ENCODE peak calls at places on chromosomes 12 and 14, in eight cellular contexts. U is left ventricle myocardium inferior, O is MM.1S, S is WTC11, K is tibial nerve, D is astrocyte, Z is mammary epithelial cell, V is epithelial cell of proximal tubule. F is an unnamed sample.

GRCh38 chr12:56880416-56881035 is 53.7 kb downstream of the SDR9C7 start:
- DNase-seq in U (no peak), O (no peak), S (no peak), K (no peak), D (no peak), Z (no peak), V (no peak), F (no peak)

GRCh38 chr14:24775919-24776318 is 141.9 kb upstream of the GZMB start:
- DNase-seq in U (no peak), O (no peak), S (no peak), K (no peak), D (no peak), Z (no peak), V (no peak), F (no peak)

GRCh38 chr12:49332891-49333371 is 4.1 kb downstream of the C1QL4 start:
- DNase-seq in U (no peak), O (no peak), S (no peak), K (no peak), D (no peak), Z (no peak), V (no peak), F (no peak)

GRCh38 chr12:104411826-104412626 is 44.7 kb upstream of the CHST11 start:
- DNase-seq in U (no peak), O (no peak), S (no peak), K (no peak), D (peak), Z (no peak), V (no peak), F (no peak)

GRCh38 chr14:32224731-32225377 is 21.8 kb upstream of the RNU6-8 start:
- DNase-seq in U (no peak), O (no peak), S (peak), K (no peak), D (peak), Z (peak), V (no peak), F (peak)

GRCh38 chr12:80271770-80272169 is 172.3 kb upstream of the PTPRQ start:
- DNase-seq in U (no peak), O (no peak), S (no peak), K (no peak), D (no peak), Z (no peak), V (no peak), F (no peak)

GRCh38 chr14:93219103-93219726 is 12.2 kb downstream of the UBR7 start:
- DNase-seq in U (no peak), O (peak), S (peak), K (no peak), D (peak), Z (peak), V (peak), F (peak)

GRCh38 chr14:49566714-49567113 is 19.5 kb downstream of the RPS29 start:
- DNase-seq in U (no peak), O (no peak), S (no peak), K (no peak), D (no peak), Z (no peak), V (no peak), F (no peak)

GRCh38 chr14:70897475-70897874 is 9.8 kb upstream of the PCNX1 start:
- DNase-seq in U (no peak), O (no peak), S (no peak), K (no peak), D (peak), Z (no peak), V (no peak), F (no peak)

GRCh38 chr14:75310295-75311059 is 31.8 kb downstream of the FOS start:
- DNase-seq in U (peak), O (no peak), S (peak), K (peak), D (peak), Z (peak), V (no peak), F (peak)

GRCh38 chr14:81018714-81019512 is 63.5 kb downstream of the TSHR start:
- DNase-seq in U (no peak), O (no peak), S (no peak), K (no peak), D (no peak), Z (no peak), V (no peak), F (no peak)

GRCh38 chr12:88310069-88310468 is 168.0 kb downstream of the TMTC3 start:
- DNase-seq in U (no peak), O (no peak), S (no peak), K (no peak), D (peak), Z (peak), V (no peak), F (peak)

GRCh38 chr12:32603858-32604257 is 75.2 kb upstream of the DNM1L start:
- DNase-seq in U (no peak), O (no peak), S (no peak), K (no peak), D (peak), Z (peak), V (no peak), F (peak)

GRCh38 chr12:123972448-123973401 is at the start of the genes CCDC92 and ZNF664:
- DNase-seq in U (peak), O (peak), S (peak), K (peak), D (peak), Z (peak), V (no peak), F (peak)

GRCh38 chr12:50005150-50005549 is 20.1 kb downstream of the RACGAP1 start:
- DNase-seq in U (no peak), O (no peak), S (no peak), K (no peak), D (no peak), Z (no peak), V (no peak), F (no peak)

GRCh38 chr12:7129647-7130536 is at the start of gene CLSTN3:
- DNase-seq in U (peak), O (peak), S (peak), K (peak), D (peak), Z (peak), V (no peak), F (peak)

GRCh38 chr14:105299654-105300541 is 903 bp downstream of the BRF1 start:
- DNase-seq in U (no peak), O (no peak), S (no peak), K (no peak), D (no peak), Z (no peak), V (no peak), F (no peak)

GRCh38 chr12:100576311-100577036 is 3.0 kb downstream of the GAS2L3 start:
- DNase-seq in U (no peak), O (no peak), S (no peak), K (no peak), D (peak), Z (peak), V (no peak), F (peak)

GRCh38 chr12:89756638-89757321 is 48.1 kb upstream of the ATP2B1 start:
- DNase-seq in U (no peak), O (peak), S (no peak), K (no peak), D (peak), Z (peak), V (peak), F (peak)

GRCh38 chr12:14714437-14714836 is 18.0 kb upstream of the GUCY2C start:
- DNase-seq in U (no peak), O (no peak), S (peak), K (no peak), D (no peak), Z (no peak), V (no peak), F (no peak)

GRCh38 chr14:54299393-54300363 is 97.1 kb upstream of the CDKN3 start:
- DNase-seq in U (peak), O (no peak), S (no peak), K (no peak), D (peak), Z (no peak), V (no peak), F (no peak)

GRCh38 chr14:95314609-95315008 is 5.1 kb downstream of the CLMN start:
- DNase-seq in U (no peak), O (no peak), S (no peak), K (no peak), D (no peak), Z (peak), V (peak), F (peak)

GRCh38 chr14:35821546-35822411 is 4.4 kb upstream of the BRMS1L start:
- DNase-seq in U (no peak), O (peak), S (no peak), K (no peak), D (peak), Z (peak), V (no peak), F (peak)

GRCh38 chr14:77825895-77826519 is 26.1 kb downstream of the ADCK1 start:
- DNase-seq in U (peak), O (no peak), S (no peak), K (no peak), D (no peak), Z (no peak), V (no peak), F (no peak)

DNA sequence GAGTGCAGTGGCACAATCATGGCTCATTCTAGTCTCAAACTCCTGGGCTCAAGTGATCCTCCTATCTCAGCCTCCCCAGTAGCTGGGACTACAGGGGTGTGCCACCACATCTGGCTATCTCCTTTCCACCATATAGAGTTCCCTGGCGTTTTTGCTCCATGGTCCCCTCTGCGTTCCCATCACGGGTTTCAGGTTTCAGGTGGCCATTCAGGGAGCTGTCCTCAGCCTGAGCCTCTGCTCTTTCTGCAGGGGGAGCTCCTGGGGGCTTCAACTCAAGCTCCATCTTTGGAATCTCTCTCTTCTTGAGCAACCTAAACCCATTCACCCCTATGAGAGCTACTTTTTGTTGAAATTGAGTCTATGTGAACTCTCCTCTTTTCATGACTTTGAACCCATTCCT is 11.6 kb downstream of the SMIM41 start:
- DNase-seq in U (no peak), O (no peak), S (no peak), K (no peak), D (no peak), Z (no peak), V (no peak), F (no peak)
- TF ChIP-seq CTCF in U (no peak), O (no peak), S (no peak), K (no peak), D (no peak), Z (no peak), V (no peak), F (no peak)

DNA sequence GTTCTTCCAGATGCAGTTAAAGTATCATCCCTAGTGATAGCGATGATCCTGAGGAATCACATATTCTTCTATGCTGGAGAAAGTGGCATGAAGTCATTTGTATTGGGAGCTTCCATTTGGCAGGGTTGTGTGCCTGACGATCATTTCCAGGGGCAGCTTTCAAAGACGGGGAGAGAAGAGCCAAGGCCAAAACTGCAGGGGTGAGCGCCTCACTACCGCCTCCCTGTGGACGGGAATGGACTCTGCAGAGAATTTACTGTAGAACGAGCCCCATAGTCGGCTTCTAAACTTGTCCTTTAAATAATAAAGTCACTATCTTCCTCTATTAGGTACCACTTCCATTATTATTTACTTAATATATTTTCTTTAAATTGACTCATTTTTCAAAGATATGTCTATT is 555.9 kb upstream of the TMEM132C start:
- DNase-seq in U (no peak), O (no peak), S (peak), K (no peak), D (no peak), Z (no peak), V (no peak), F (no peak)
- TF ChIP-seq CTCF in U (no peak), O (peak), S (peak), K (no peak), D (peak), Z (no peak), V (no peak), F (peak)

GRCh38 chr12:41635731-41636130 is 447.6 kb downstream of the PDZRN4 start:
- DNase-seq in U (no peak), O (no peak), S (no peak), K (no peak), D (no peak), Z (no peak), V (no peak), F (no peak)

GRCh38 chr12:41634096-41634495 is 446.0 kb downstream of the PDZRN4 start:
- DNase-seq in U (no peak), O (no peak), S (no peak), K (no peak), D (no peak), Z (no peak), V (no peak), F (no peak)

GRCh38 chr12:41636658-41637057 is 448.5 kb downstream of the PDZRN4 start:
- DNase-seq in U (no peak), O (no peak), S (no peak), K (no peak), D (peak), Z (no peak), V (no peak), F (no peak)
- TF ChIP-seq CTCF in U (no peak), O (no peak), S (no peak), K (no peak), D (no peak), Z (no peak), V (no peak), F (no peak)

GRCh38 chr12:121795029-121795977 is 1.8 kb upstream of the RHOF start:
- DNase-seq in U (peak), O (peak), S (peak), K (peak), D (no peak), Z (peak), V (no peak), F (peak)

GRCh38 chr12:121793836-121794531 is 496 bp upstream of the RHOF start:
- DNase-seq in U (peak), O (peak), S (peak), K (peak), D (peak), Z (peak), V (no peak), F (peak)

GRCh38 chr12:121793501-121793835 is at the start of gene RHOF:
- DNase-seq in U (peak), O (peak), S (peak), K (no peak), D (no peak), Z (no peak), V (no peak), F (peak)

GRCh38 chr12:121792607-121793500 is 634 bp downstream of the RHOF start:
- DNase-seq in U (peak), O (no peak), S (no peak), K (no peak), D (no peak), Z (no peak), V (no peak), F (peak)

GRCh38 chr12:121794532-121795028 is 1.1 kb upstream of the RHOF start:
- DNase-seq in U (no peak), O (no peak), S (no peak), K (no peak), D (no peak), Z (no peak), V (no peak), F (no peak)
- TF ChIP-seq CTCF in U (no peak), O (no peak), S (no peak), K (no peak), D (no peak), Z (no peak), V (no peak), F (no peak)

GRCh38 chr12:2652401-2653081 is 142.2 kb upstream of the FKBP4 start:
- DNase-seq in U (no peak), O (no peak), S (peak), K (no peak), D (no peak), Z (no peak), V (no peak), F (no peak)
- TF ChIP-seq CTCF in U (no peak), O (no peak), S (no peak), K (no peak), D (no peak), Z (no peak), V (no peak), F (no peak)

GRCh38 chr12:8590842-8591545 is 21.7 kb downstream of the AICDA start:
- DNase-seq in U (no peak), O (no peak), S (no peak), K (no peak), D (no peak), Z (peak), V (no peak), F (peak)
- TF ChIP-seq CTCF in U (no peak), O (no peak), S (no peak), K (no peak), D (no peak), Z (peak), V (peak), F (no peak)

GRCh38 chr12:97016163-97016562 is 109.1 kb downstream of the NEDD1 start:
- DNase-seq in U (no peak), O (no peak), S (no peak), K (no peak), D (no peak), Z (no peak), V (no peak), F (no peak)

GRCh38 chr12:97022831-97023230 is 115.8 kb downstream of the NEDD1 start:
- DNase-seq in U (no peak), O (no peak), S (no peak), K (no peak), D (no peak), Z (no peak), V (no peak), F (no peak)

GRCh38 chr12:97017213-97017612 is 110.2 kb downstream of the NEDD1 start:
- DNase-seq in U (no peak), O (no peak), S (no peak), K (no peak), D (no peak), Z (no peak), V (no peak), F (no peak)
- TF ChIP-seq CTCF in U (no peak), O (no peak), S (no peak), K (no peak), D (no peak), Z (no peak), V (no peak), F (no peak)

GRCh38 chr12:54195080-54195479 is 6.3 kb upstream of the SMUG1 start:
- DNase-seq in U (no peak), O (no peak), S (no peak), K (no peak), D (no peak), Z (no peak), V (no peak), F (no peak)

GRCh38 chr12:54195736-54196347 is 7.1 kb upstream of the SMUG1 start:
- DNase-seq in U (no peak), O (no peak), S (no peak), K (no peak), D (peak), Z (no peak), V (no peak), F (peak)

GRCh38 chr12:54191126-54191525 is 2.3 kb upstream of the SMUG1 start:
- DNase-seq in U (no peak), O (no peak), S (no peak), K (no peak), D (no peak), Z (peak), V (no peak), F (no peak)

GRCh38 chr12:54191550-54192022 is 2.8 kb upstream of the SMUG1 start:
- DNase-seq in U (peak), O (peak), S (peak), K (peak), D (peak), Z (peak), V (no peak), F (peak)

GRCh38 chr12:54193437-54193836 is 4.7 kb upstream of the SMUG1 start:
- DNase-seq in U (no peak), O (no peak), S (no peak), K (no peak), D (no peak), Z (no peak), V (no peak), F (no peak)
- TF ChIP-seq CTCF in U (no peak), O (no peak), S (no peak), K (no peak), D (no peak), Z (no peak), V (no peak), F (no peak)

DNA sequence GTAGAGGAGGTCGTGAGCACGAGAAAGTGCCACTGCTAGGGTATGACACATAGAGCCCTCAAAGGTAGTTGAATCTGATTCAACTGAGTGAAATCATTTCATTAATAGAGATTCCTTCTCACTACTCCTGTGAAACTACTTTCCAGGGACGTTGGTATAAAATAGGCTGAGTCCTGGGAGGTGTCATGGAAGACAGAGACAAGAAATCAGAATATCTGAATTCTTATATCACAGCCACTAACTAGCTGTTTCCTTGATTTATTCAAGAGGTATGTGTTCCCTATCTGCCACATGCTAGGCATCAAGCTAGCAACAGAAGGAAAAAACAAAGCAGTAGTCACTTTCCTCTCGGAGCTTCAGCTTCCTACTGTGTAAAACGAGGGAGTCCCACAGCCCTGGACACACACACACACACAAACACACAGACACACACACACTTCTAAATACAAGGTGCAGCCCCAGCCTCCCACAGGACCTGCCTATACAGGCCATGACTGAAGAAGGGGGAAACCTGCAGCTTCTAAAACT is 89.2 kb downstream of the DPF3 start:
- DNase-seq in U (no peak), O (no peak), S (no peak), K (no peak), D (no peak), Z (no peak), V (no peak), F (no peak)
- TF ChIP-seq CTCF in U (no peak), O (no peak), S (no peak), K (no peak), D (no peak), Z (no peak), V (no peak), F (no peak)

GRCh38 chr14:64704145-64704742 is at the start of gene PLEKHG3:
- DNase-seq in U (peak), O (no peak), S (peak), K (no peak), D (peak), Z (peak), V (no peak), F (peak)
- TF ChIP-seq CTCF in U (peak), O (no peak), S (no peak), K (no peak), D (no peak), Z (no peak), V (no peak), F (no peak)

F was measured in MCF 10A.